ENCODE peak calls at places on chromosomes 4 and X, in five cellular contexts. V, Y, Q, U and L are unnamed samples.
A peak's percentile ranks its signal among the peaks of the same experiment; 100 is the strongest.

GRCh38 chr4:76095568-76095967 is 21.1 kb downstream of the ART3 start:
- DNase-seq in V (no peak), Y (no peak), Q (no peak), U (no peak), L (peak; percentile 11)

GRCh38 chrX:14923761-14924160 is 50.5 kb downstream of the MOSPD2 start:
- DNase-seq in V (no peak), Y (no peak), Q (no peak), U (no peak), L (no peak)

GRCh38 chr4:147737623-147738022 is 5.7 kb downstream of the ARHGAP10 start:
- DNase-seq in V (no peak), Y (peak; percentile 82), Q (no peak), U (no peak), L (peak; percentile 84)

GRCh38 chr4:128354205-128354821 is 66.7 kb upstream of the PGRMC2 start:
- DNase-seq in V (peak; percentile 97), Y (no peak), Q (peak; percentile 59), U (no peak), L (peak; percentile 38)

GRCh38 chr4:121873604-121874003 is 3.3 kb upstream of the BBS7 start:
- DNase-seq in V (no peak), Y (no peak), Q (no peak), U (no peak), L (no peak)

GRCh38 chrX:116667346-116667745 is 204.6 kb upstream of the CT83 start:
- DNase-seq in V (no peak), Y (peak; percentile 3), Q (no peak), U (no peak), L (peak; percentile 1)

GRCh38 chrX:55777596-55777995 is 60.0 kb downstream of the RRAGB start:
- DNase-seq in V (no peak), Y (no peak), Q (no peak), U (no peak), L (no peak)

GRCh38 chr4:144709159-144709558 is 63.2 kb downstream of the HHIP start:
- DNase-seq in V (peak; percentile 89), Y (peak; percentile 23), Q (no peak), U (no peak), L (peak; percentile 13)

GRCh38 chrX:14926471-14926870 is 53.2 kb downstream of the MOSPD2 start:
- DNase-seq in V (no peak), Y (no peak), Q (no peak), U (no peak), L (no peak)

GRCh38 chr4:47032405-47033106 is 1.2 kb downstream of the GABRB1 start:
- DNase-seq in V (peak; percentile 65), Y (peak; percentile 88), Q (peak; percentile 91), U (peak; percentile 77), L (peak; percentile 85)

GRCh38 chrX:148960060-148960459 is 459.6 kb downstream of the AFF2 start:
- DNase-seq in V (no peak), Y (no peak), Q (no peak), U (no peak), L (no peak)

GRCh38 chr4:113572620-113573019 is 188.9 kb downstream of the CAMK2D start:
- DNase-seq in V (no peak), Y (no peak), Q (no peak), U (no peak), L (no peak)

GRCh38 chrX:120647127-120647526 is 17.3 kb upstream of the C1GALT1C1 start:
- DNase-seq in V (no peak), Y (no peak), Q (no peak), U (no peak), L (no peak)

GRCh38 chr4:100566396-100566795 is 48.6 kb upstream of the EMCN start:
- DNase-seq in V (no peak), Y (no peak), Q (no peak), U (no peak), L (no peak)

GRCh38 chr4:173074501-173074946 is 94.1 kb upstream of the GALNT7 start:
- DNase-seq in V (peak; percentile 80), Y (peak; percentile 49), Q (no peak), U (no peak), L (peak; percentile 76)

GRCh38 chr4:154049457-154050181 is 260.7 kb upstream of the SFRP2 start:
- DNase-seq in V (no peak), Y (peak; percentile 56), Q (peak; percentile 43), U (no peak), L (peak; percentile 73)

GRCh38 chr4:137310593-137311490 is 221.5 kb downstream of the PCDH18 start:
- DNase-seq in V (peak; percentile 91), Y (no peak), Q (no peak), U (no peak), L (no peak)

GRCh38 chr4:83276299-83277040 is 8.1 kb downstream of the COQ2 start:
- DNase-seq in V (peak; percentile 32), Y (no peak), Q (no peak), U (peak; percentile 56), L (no peak)

GRCh38 chrX:44872319-44872816 is 620 bp upstream of the KDM6A start:
- DNase-seq in V (peak; percentile 4), Y (no peak), Q (peak; percentile 35), U (no peak), L (peak; percentile 41)

GRCh38 chr4:55840956-55841355 is 12.5 kb upstream of the EXOC1 start:
- DNase-seq in V (no peak), Y (no peak), Q (no peak), U (no peak), L (no peak)

GRCh38 chr4:85153221-85153620 is 186.7 kb upstream of the WDFY3 start:
- DNase-seq in V (no peak), Y (no peak), Q (no peak), U (no peak), L (no peak)

GRCh38 chr4:87363552-87363951 is 27.4 kb downstream of the HSD17B11 start:
- DNase-seq in V (no peak), Y (no peak), Q (no peak), U (no peak), L (no peak)

GRCh38 chr4:142408003-142408441 is 438.1 kb downstream of the INPP4B start:
- DNase-seq in V (no peak), Y (no peak), Q (no peak), U (no peak), L (peak; percentile 35)

GRCh38 chr4:18859468-18859867 is 837.9 kb upstream of the LCORL start:
- DNase-seq in V (no peak), Y (peak; percentile 45), Q (no peak), U (no peak), L (peak; percentile 15)

GRCh38 chr4:53785996-53786395 is 194.7 kb upstream of the LNX1 start:
- DNase-seq in V (peak; percentile 29), Y (no peak), Q (no peak), U (no peak), L (no peak)

GRCh38 chr4:101944649-101945048 is 154.1 kb downstream of the BANK1 start:
- DNase-seq in V (peak; percentile 56), Y (peak; percentile 11), Q (no peak), U (no peak), L (peak; percentile 21)

DNA sequence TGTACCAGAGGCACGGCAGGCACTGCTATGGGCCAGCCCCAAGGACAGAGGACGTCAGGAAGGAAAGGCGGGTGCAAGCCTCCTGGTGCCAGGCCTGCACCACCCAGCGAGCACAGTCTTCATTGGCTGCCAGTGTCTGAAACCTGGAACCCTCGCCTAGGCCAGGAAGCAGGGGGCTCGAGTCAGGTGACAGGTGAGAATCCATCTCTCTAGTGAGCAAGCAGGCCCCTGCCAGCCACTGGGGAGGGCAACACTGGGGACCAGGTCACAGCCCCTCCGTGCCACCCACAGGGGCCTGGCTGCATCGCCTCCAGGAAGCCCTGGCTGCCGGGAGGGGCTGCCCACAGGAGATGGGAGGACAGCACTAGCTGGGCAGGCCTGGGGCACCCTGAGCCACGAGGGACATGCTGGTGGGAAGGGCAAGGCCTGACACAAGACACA is 6.9 kb upstream of the HAUS3 start:
- DNase-seq in V (no peak), Y (no peak), Q (peak; percentile 7), U (no peak), L (no peak)
- H3K36me3 ChIP-seq in V (peaks cover 51% of the 10 kb centered on the region), Y (peaks cover 4% of the 10 kb centered on the region), Q (peaks cover 30% of the 10 kb centered on the region), U (peaks cover 16% of the 10 kb centered on the region), L (no peaks in the 10 kb centered on the region)

GRCh38 chr4:909131-909571 is 23.0 kb downstream of the GAK start:
- DNase-seq in V (no peak), Y (no peak), Q (no peak), U (no peak), L (no peak)

GRCh38 chr4:909821-910220 is 22.3 kb downstream of the GAK start:
- DNase-seq in V (no peak), Y (no peak), Q (peak; percentile 6), U (no peak), L (no peak)

GRCh38 chr4:907103-907400 is 25.1 kb downstream of the GAK start:
- DNase-seq in V (no peak), Y (no peak), Q (no peak), U (no peak), L (no peak)

GRCh38 chr4:906311-907102 is 25.6 kb downstream of the GAK start:
- DNase-seq in V (no peak), Y (no peak), Q (no peak), U (no peak), L (no peak)

DNA sequence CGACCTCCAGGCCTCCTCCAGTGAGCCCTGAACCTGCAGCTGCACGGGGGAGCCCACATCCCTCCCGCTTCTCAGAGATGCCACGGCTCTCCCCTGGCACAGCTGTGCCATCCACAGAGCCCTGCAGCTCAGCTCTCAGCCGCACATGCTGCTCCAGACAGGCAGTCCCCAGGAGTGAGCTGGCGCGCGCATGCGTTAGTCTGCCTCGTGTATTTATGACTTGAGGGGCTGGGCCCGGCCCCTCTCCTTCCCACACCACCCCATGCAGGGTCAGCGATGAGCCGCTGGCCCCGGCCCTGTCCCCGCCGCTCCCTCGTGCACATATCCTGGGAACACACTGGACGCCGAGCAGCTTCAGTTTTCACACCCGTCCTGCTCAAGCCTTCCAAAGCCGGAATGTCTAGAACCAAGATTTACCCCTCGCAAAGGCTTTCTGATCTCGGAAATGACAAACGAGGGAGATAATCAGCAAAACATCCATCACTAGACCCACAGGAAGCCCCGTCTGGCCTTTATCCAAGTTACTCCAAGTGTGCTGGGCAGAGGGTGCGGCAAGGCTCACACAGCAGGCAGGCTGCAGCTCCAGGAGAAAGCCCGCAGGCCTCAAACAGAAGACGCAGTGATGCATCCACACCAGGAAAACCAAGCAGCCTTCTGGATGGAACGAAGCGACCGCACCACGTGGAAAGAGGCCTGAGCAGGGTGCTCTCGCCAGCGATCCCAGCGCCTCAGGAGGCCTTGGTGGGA is 24.3 kb downstream of the GAK start:
- DNase-seq in V (peak; percentile 65), Y (no peak), Q (peak; percentile 77), U (no peak), L (no peak)
- H3K36me3 ChIP-seq in V (peaks cover 25% of the 10 kb centered on the region), Y (no peaks in the 10 kb centered on the region), Q (peaks cover 26% of the 10 kb centered on the region), U (peaks cover 40% of the 10 kb centered on the region), L (no peaks in the 10 kb centered on the region)

GRCh38 chr4:182895791-182896292 is 21.3 kb downstream of the DCTD start:
- DNase-seq in V (no peak), Y (no peak), Q (no peak), U (no peak), L (no peak)
- H3K36me3 ChIP-seq in V (peaks cover 44% of the 10 kb centered on the region), Y (peaks cover 9% of the 10 kb centered on the region), Q (peaks cover 23% of the 10 kb centered on the region), U (peaks cover 27% of the 10 kb centered on the region), L (peaks cover under 1% of the 10 kb centered on the region)

GRCh38 chr4:73011629-73011985 is 57.9 kb downstream of the COX18 start:
- DNase-seq in V (no peak), Y (no peak), Q (no peak), U (no peak), L (no peak)

GRCh38 chr4:73010789-73011628 is 58.5 kb downstream of the COX18 start:
- DNase-seq in V (no peak), Y (no peak), Q (no peak), U (no peak), L (no peak)

GRCh38 chr4:73001885-73002284 is 67.6 kb downstream of the COX18 start:
- DNase-seq in V (no peak), Y (no peak), Q (no peak), U (no peak), L (peak; percentile 33)

GRCh38 chr4:73007526-73008100 is 61.9 kb downstream of the COX18 start:
- DNase-seq in V (no peak), Y (peak; percentile 6), Q (no peak), U (no peak), L (no peak)

GRCh38 chr4:73006286-73006990 is 63.1 kb downstream of the COX18 start:
- DNase-seq in V (no peak), Y (no peak), Q (no peak), U (no peak), L (no peak)
- H3K36me3 ChIP-seq in V (no peaks in the 10 kb centered on the region), Y (no peaks in the 10 kb centered on the region), Q (no peaks in the 10 kb centered on the region), U (no peaks in the 10 kb centered on the region), L (no peaks in the 10 kb centered on the region)